ENCODE peak calls at places on chromosome 1, in seven cellular contexts. Z is KBM-7, B is ACHN, V is HAP-1, P is RWPE1, F is HFF-Myc, O is T-helper 17 cell. Y is an unnamed sample.

GRCh38 chr1:59645893-59646292 is 168.9 kb upstream of the HOOK1 start:
- DNase-seq in O (no peak), F (peak), Z (no peak), P (no peak), V (no peak), B (no peak), Y (no peak)

GRCh38 chr1:217892750-217893149 is 261.6 kb downstream of the SPATA17 start:
- DNase-seq in Z (no peak), O (no peak), B (no peak), F (no peak), V (no peak), P (no peak), Y (no peak)

GRCh38 chr1:156122519-156123355 is 8.2 kb downstream of the LMNA start:
- DNase-seq in P (no peak), F (no peak), Z (no peak), V (no peak), O (no peak), B (peak), Y (peak)

GRCh38 chr1:203126151-203126865 is 1.2 kb upstream of the ADORA1 start:
- DNase-seq in V (no peak), O (no peak), B (peak), P (peak), Z (peak), F (no peak), Y (peak)

GRCh38 chr1:150813028-150813707 is 5.1 kb upstream of the CTSK start:
- DNase-seq in B (peak), Z (peak), P (peak), F (peak), O (no peak), V (peak), Y (peak)

GRCh38 chr1:169941982-169942830 is 48.5 kb upstream of the SCYL3 start:
- DNase-seq in P (no peak), V (peak), Z (no peak), O (no peak), F (peak), B (no peak), Y (no peak)

GRCh38 chr1:56502700-56503245 is 76.6 kb downstream of the PLPP3 start:
- DNase-seq in F (no peak), Z (no peak), B (no peak), O (no peak), P (no peak), V (no peak), Y (peak)

GRCh38 chr1:8671313-8671917 is 146.0 kb downstream of the RERE start:
- DNase-seq in F (no peak), Z (peak), V (peak), P (peak), O (no peak), B (peak), Y (peak)

GRCh38 chr1:23224721-23225648 is 7.7 kb upstream of the HTR1D start:
- DNase-seq in B (peak), Z (no peak), P (peak), F (peak), V (no peak), O (no peak), Y (no peak)

GRCh38 chr1:46034601-46035516 is 97.6 kb downstream of the PIK3R3 start:
- DNase-seq in V (no peak), P (no peak), Z (no peak), B (no peak), F (no peak), O (no peak), Y (no peak)

GRCh38 chr1:1250828-1251284 is 4.3 kb upstream of the C1QTNF12 start:
- DNase-seq in P (peak), F (peak), B (no peak), Z (peak), V (no peak), O (no peak), Y (no peak)

Y was measured in OCI-M1.